ENCODE peak calls at places on chromosomes 4 and X, in six cellular contexts. Y is K562, R is GM12878, K is GM12892, G is HepG2, D is H1. H is an unnamed sample.

GRCh38 chr4:48329976-48330375 is 11.4 kb upstream of the SLAIN2 start:
- DNase-seq in K (no peak), R (no peak), Y (no peak), D (no peak), G (no peak), H (no peak)

GRCh38 chr4:175661437-175661836 is 150.6 kb downstream of the GPM6A start:
- DNase-seq in D (no peak), R (no peak), K (no peak), G (no peak), Y (no peak), H (no peak)

GRCh38 chrX:1435241-1435900 is 17.3 kb downstream of the ASMTL start:
- DNase-seq in R (no peak), G (no peak), D (no peak), K (no peak), Y (no peak), H (no peak)

GRCh38 chrX:101682723-101683122 is 23.1 kb upstream of the ARMCX2 start:
- DNase-seq in Y (no peak), G (no peak), R (no peak), K (no peak), D (no peak), H (no peak)

GRCh38 chr4:45475490-45475889 is 648.4 kb downstream of the GABRG1 start:
- DNase-seq in Y (no peak), D (no peak), G (no peak), K (no peak), R (no peak), H (no peak)

GRCh38 chrX:21975827-21976226 is 35.3 kb downstream of the SMS start:
- DNase-seq in G (no peak), R (no peak), D (no peak), Y (no peak), K (no peak), H (no peak)

GRCh38 chrX:47637546-47638195 is 7.9 kb upstream of the CFP start:
- DNase-seq in D (no peak), Y (no peak), R (no peak), G (no peak), K (no peak), H (peak)

GRCh38 chrX:125202486-125203378 is 116.9 kb upstream of the TEX13C start:
- DNase-seq in R (no peak), Y (no peak), G (no peak), K (no peak), D (no peak), H (no peak)

GRCh38 chrX:152821145-152821765 is 9.3 kb downstream of the CETN2 start:
- DNase-seq in K (no peak), R (no peak), G (peak), Y (peak), D (peak), H (no peak)

GRCh38 chr4:69032847-69033638 is 63.2 kb upstream of the UGT2B7 start:
- DNase-seq in K (no peak), R (no peak), Y (no peak), D (no peak), G (peak), H (no peak)

GRCh38 chrX:15340867-15341266 is 5.5 kb upstream of the PIGA start:
- DNase-seq in D (no peak), R (no peak), K (no peak), Y (no peak), G (no peak), H (no peak)

GRCh38 chr4:68021185-68021584 is 57.9 kb upstream of the TMPRSS11A start:
- DNase-seq in D (no peak), R (no peak), G (no peak), Y (no peak), K (no peak), H (no peak)

GRCh38 chrX:45385767-45386166 is 185.1 kb upstream of the DIPK2B start:
- DNase-seq in D (no peak), Y (no peak), R (no peak), K (no peak), G (no peak), H (no peak)

GRCh38 chrX:17632942-17633341 is 104.4 kb upstream of the SCML1 start:
- DNase-seq in K (no peak), G (no peak), Y (no peak), D (no peak), R (no peak), H (no peak)

GRCh38 chrX:49209434-49210251 is 9.7 kb upstream of the SYP start:
- DNase-seq in K (no peak), Y (peak), D (no peak), R (no peak), G (no peak), H (no peak)

GRCh38 chrX:51148848-51149247 is 183.8 kb upstream of the NUDT10 start:
- DNase-seq in R (no peak), G (no peak), D (peak), Y (no peak), K (no peak), H (no peak)

GRCh38 chr4:6298852-6299251 is 29.2 kb downstream of the WFS1 start:
- DNase-seq in R (no peak), D (no peak), G (no peak), Y (no peak), K (no peak), H (no peak)

GRCh38 chrX:105698386-105698785 is 124.0 kb upstream of the NRK start:
- DNase-seq in G (no peak), Y (no peak), K (no peak), R (no peak), D (no peak), H (no peak)

GRCh38 chrX:105695451-105695850 is 126.9 kb upstream of the NRK start:
- DNase-seq in K (no peak), Y (no peak), G (no peak), D (no peak), R (no peak), H (no peak)

GRCh38 chrX:105700316-105700715 is 122.0 kb upstream of the NRK start:
- DNase-seq in G (no peak), Y (no peak), R (no peak), D (no peak), K (no peak), H (no peak)

GRCh38 chrX:105694839-105695238 is 127.5 kb upstream of the NRK start:
- DNase-seq in Y (no peak), R (no peak), K (no peak), G (no peak), D (no peak), H (no peak)

GRCh38 chrX:105696870-105697269 is 125.5 kb upstream of the NRK start:
- DNase-seq in K (no peak), G (no peak), D (no peak), Y (no peak), R (no peak), H (no peak)
- TF ChIP-seq TAF1 in K (no peak), G (no peak), D (no peak), Y (no peak), R (no peak), H (no peak)

GRCh38 chr4:84582302-84582987 is 482 bp upstream of the CDS1 start:
- DNase-seq in R (no peak), K (peak), G (peak), D (peak), Y (peak), H (no peak)
- TF ChIP-seq POLR2A in R (no peak), K (no peak), G (no peak), D (peak), Y (no peak), H (no peak)

DNA sequence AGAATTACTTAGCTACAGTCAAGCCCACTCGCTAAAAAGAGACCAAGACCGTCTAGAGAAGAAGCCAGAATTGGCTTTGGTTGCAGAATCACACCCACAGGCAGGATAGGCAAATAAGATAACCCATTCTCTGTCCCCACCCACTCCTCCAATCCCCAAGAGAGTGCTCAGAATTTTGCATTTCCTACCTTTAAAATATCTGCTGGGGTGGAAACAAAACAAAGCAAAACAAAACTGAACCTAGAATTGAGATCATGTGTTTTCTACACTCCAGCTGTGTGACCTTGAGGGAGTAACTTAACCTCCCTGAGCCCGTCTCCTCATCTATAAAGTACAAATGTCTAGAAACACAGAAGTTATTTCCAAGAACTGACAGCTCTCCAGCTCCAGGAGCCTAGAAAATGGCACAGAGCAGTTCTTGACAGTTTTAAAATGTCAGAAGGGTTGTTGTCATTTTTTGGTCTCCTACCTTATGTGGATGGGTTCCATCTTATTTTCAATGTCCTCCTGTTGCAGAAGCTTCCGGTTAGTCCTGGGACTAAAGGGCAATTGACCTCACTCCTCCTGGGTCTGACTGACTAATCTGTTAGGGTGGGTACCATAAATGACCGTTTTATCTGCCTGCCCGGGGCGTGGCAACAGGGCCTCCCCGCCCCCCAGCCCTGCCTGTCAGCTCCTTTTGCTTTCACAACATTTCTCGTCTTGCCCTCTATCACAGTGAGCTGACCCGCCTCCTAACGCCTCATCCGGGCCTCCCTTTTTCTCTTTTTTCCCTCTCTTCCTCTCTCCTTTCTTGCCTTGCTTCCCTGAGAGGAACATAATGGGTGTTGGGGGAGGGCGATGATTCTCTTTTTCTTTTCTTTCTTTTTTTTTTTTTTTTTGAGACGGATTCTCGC is 114.0 kb downstream of the RBM47 start:
- DNase-seq in G (peak), K (peak), D (no peak), Y (peak), R (peak), H (peak)
- TF ChIP-seq POLR2AphosphoS5 in G (no peak), K (no peak), D (no peak), Y (peak), R (no peak), H (peak)

GRCh38 chr4:16169491-16169890 is 56.8 kb downstream of the TAPT1 start:
- DNase-seq in K (no peak), Y (no peak), D (no peak), R (no peak), G (no peak), H (no peak)
- TF ChIP-seq TAF1 in K (no peak), Y (no peak), D (no peak), R (no peak), G (no peak), H (no peak)

DNA sequence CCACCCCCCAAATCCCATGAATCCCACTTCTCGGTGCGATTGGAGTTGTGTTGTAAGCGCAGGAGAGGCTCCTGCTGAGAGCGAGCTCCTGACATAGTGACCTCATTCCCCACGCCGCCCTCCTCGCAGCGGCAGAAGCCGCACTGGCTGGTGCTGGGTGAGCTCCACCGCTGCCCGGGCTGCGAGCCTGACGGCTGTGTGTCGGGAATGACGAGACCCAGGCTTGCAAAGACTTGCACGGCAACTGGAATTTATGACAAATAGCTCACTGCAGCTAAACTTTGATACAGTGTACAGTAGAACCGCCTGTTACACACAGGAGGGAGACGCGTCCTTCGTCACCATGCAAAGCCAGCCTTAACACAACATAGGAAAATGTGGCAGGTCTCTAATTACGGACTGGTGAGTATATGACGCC is 82.4 kb downstream of the STOX2 start:
- DNase-seq in D (no peak), R (no peak), G (no peak), K (no peak), Y (no peak), H (no peak)
- TF ChIP-seq POLR2A in D (no peak), R (no peak), G (no peak), K (no peak), Y (no peak), H (no peak)

GRCh38 chr4:85760521-85760920 is 285.6 kb downstream of the ARHGAP24 start:
- DNase-seq in D (no peak), R (no peak), K (no peak), Y (no peak), G (no peak), H (no peak)

GRCh38 chr4:85762204-85762884 is 287.4 kb downstream of the ARHGAP24 start:
- DNase-seq in Y (no peak), G (no peak), D (no peak), R (no peak), K (no peak), H (no peak)

GRCh38 chr4:85759392-85759791 is 284.4 kb downstream of the ARHGAP24 start:
- DNase-seq in K (no peak), G (no peak), R (no peak), Y (no peak), D (no peak), H (no peak)

GRCh38 chr4:85763207-85763606 is 288.3 kb downstream of the ARHGAP24 start:
- DNase-seq in G (no peak), R (no peak), K (no peak), Y (no peak), D (no peak), H (no peak)

DNA sequence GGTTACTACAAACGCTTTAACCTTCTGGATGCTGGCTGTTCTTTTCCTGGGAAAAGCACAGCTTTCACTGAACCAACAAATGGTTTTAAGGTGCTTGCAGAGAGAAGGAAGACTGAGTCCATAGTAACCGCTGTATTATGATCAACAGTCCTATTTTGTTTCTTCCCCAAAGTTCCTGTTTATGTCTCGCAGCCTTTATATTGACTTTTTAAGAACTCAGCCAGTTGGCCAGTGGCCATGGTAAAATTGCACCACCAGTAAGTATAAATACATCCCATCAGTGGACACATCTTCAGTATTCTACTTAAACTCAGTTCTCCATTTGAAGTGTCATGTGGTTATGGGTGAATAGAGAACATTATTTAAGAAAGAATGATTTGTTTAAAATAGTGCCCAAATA is 286.9 kb downstream of the ARHGAP24 start:
- DNase-seq in Y (no peak), K (no peak), R (no peak), D (no peak), G (no peak), H (no peak)
- TF ChIP-seq POLR2AphosphoS5 in Y (no peak), K (no peak), R (no peak), D (no peak), G (no peak), H (no peak)

DNA sequence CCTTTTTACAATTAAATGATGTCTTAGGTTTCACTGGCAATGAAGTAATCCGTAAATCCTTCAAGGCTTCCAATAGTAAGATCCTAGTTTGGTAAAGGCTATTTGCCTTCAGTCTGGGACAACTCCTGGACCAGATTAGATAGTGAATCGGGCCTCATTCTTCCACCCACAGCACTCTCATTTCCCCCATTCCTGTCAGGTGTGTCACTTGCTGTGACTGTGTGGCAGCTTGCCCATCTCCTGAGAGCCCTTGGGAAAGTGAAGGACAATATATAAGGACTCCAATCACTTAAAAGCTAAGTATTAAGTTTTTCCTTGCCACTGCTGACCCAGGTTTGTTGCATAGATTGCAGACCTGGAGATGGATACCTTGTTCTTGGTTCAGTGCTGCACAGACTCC is 3.3 kb upstream of the GASK1B start:
- DNase-seq in K (no peak), R (no peak), Y (no peak), G (no peak), D (no peak), H (no peak)
- TF ChIP-seq TAF1 in K (no peak), R (no peak), Y (no peak), G (no peak), D (no peak), H (no peak)

DNA sequence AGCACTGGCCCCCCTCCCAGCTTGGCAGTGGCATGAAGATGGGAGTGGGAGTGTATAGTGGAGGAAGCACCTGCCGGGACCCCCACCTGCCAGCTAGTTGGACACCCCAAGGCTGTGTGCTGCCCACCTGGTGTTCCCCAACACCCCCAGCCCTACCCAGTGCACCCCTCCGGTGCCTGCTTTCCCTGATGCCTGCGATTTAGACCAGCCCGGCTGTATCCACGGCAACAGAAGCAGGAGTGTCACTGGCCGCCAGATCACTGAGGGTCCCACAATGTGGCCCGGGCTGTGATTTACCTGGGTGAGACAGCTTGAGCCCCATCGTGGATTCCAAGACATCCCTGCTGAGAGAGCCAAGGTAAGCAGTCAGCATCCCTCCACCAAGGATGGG is 533 bp downstream of the GPR173 start:
- DNase-seq in R (no peak), Y (no peak), D (no peak), K (no peak), G (no peak), H (no peak)
- TF ChIP-seq POLR2A in R (no peak), Y (no peak), D (no peak), K (no peak), G (no peak), H (no peak)

H was measured in GM12891.